ENCODE peak calls at places on chromosomes 11 and 22, in seven cellular contexts. One of them, this sample, is unnamed.

GRCh38 chr11:27720277-27720830 is 20.1 kb upstream of the BDNF start:
- DNase-seq in nucleus accumbens: no peak
- DNase-seq in stimulated activated CD4-positive, alpha-beta T cell treated with anti-CD3 and anti-CD28 coated beads, Interleukin-1b, Interleukin-23, amount 100 ng/mL, for 24 hours: no peak
- DNase-seq in hepatocyte: peak; percentile 86
- DNase-seq in T-helper 9 cell: no peak
- DNase-seq in GM20000: peak; percentile 73
- DNase-seq in NCI-H1092 treated with DMSO at 0.1 percent for 48 hours: no peak
- DNase-seq in this sample: peak; percentile 56

GRCh38 chr11:128503231-128503991 is 83.9 kb downstream of the ETS1 start:
- DNase-seq in stimulated activated CD4-positive, alpha-beta T cell treated with anti-CD3 and anti-CD28 coated beads, Interleukin-1b, Interleukin-23, amount 100 ng/mL, for 24 hours: no peak
- DNase-seq in T-helper 9 cell: peak; percentile 39
- DNase-seq in hepatocyte: peak; percentile 44
- DNase-seq in GM20000: no peak
- DNase-seq in NCI-H1092 treated with DMSO at 0.1 percent for 48 hours: no peak
- DNase-seq in nucleus accumbens: no peak
- DNase-seq in this sample: no peak

GRCh38 chr11:96162816-96163499 is 180.0 kb downstream of the MAML2 start:
- DNase-seq in hepatocyte: peak; percentile 59
- DNase-seq in nucleus accumbens: no peak
- DNase-seq in NCI-H1092 treated with DMSO at 0.1 percent for 48 hours: no peak
- DNase-seq in GM20000: no peak
- DNase-seq in T-helper 9 cell: no peak
- DNase-seq in stimulated activated CD4-positive, alpha-beta T cell treated with anti-CD3 and anti-CD28 coated beads, Interleukin-1b, Interleukin-23, amount 100 ng/mL, for 24 hours: no peak
- DNase-seq in this sample: no peak

GRCh38 chr11:117901601-117902000 is 25.1 kb upstream of the FXYD6 start:
- DNase-seq in GM20000: no peak
- DNase-seq in stimulated activated CD4-positive, alpha-beta T cell treated with anti-CD3 and anti-CD28 coated beads, Interleukin-1b, Interleukin-23, amount 100 ng/mL, for 24 hours: no peak
- DNase-seq in hepatocyte: no peak
- DNase-seq in nucleus accumbens: no peak
- DNase-seq in NCI-H1092 treated with DMSO at 0.1 percent for 48 hours: no peak
- DNase-seq in T-helper 9 cell: no peak
- DNase-seq in this sample: no peak

GRCh38 chr22:39430576-39431150 is 26.1 kb upstream of the MGAT3 start:
- DNase-seq in nucleus accumbens: no peak
- DNase-seq in hepatocyte: peak; percentile 1
- DNase-seq in NCI-H1092 treated with DMSO at 0.1 percent for 48 hours: no peak
- DNase-seq in GM20000: no peak
- DNase-seq in T-helper 9 cell: no peak
- DNase-seq in stimulated activated CD4-positive, alpha-beta T cell treated with anti-CD3 and anti-CD28 coated beads, Interleukin-1b, Interleukin-23, amount 100 ng/mL, for 24 hours: no peak
- DNase-seq in this sample: no peak

GRCh38 chr11:4636962-4637661 is at the start of gene OR51D1:
- DNase-seq in nucleus accumbens: peak; percentile 9
- DNase-seq in T-helper 9 cell: peak; percentile 54
- DNase-seq in GM20000: peak; percentile 77
- DNase-seq in hepatocyte: peak; percentile 83
- DNase-seq in stimulated activated CD4-positive, alpha-beta T cell treated with anti-CD3 and anti-CD28 coated beads, Interleukin-1b, Interleukin-23, amount 100 ng/mL, for 24 hours: peak; percentile 51
- DNase-seq in NCI-H1092 treated with DMSO at 0.1 percent for 48 hours: peak; percentile 89
- DNase-seq in this sample: peak; percentile 54

GRCh38 chr11:86070435-86071056 is 1.7 kb upstream of the PICALM start:
- DNase-seq in GM20000: no peak
- DNase-seq in NCI-H1092 treated with DMSO at 0.1 percent for 48 hours: no peak
- DNase-seq in T-helper 9 cell: no peak
- DNase-seq in nucleus accumbens: no peak
- DNase-seq in stimulated activated CD4-positive, alpha-beta T cell treated with anti-CD3 and anti-CD28 coated beads, Interleukin-1b, Interleukin-23, amount 100 ng/mL, for 24 hours: no peak
- DNase-seq in hepatocyte: no peak
- DNase-seq in this sample: no peak

GRCh38 chr11:33553486-33553885 is 147.1 kb downstream of the C11orf91 start:
- DNase-seq in GM20000: no peak
- DNase-seq in nucleus accumbens: no peak
- DNase-seq in NCI-H1092 treated with DMSO at 0.1 percent for 48 hours: no peak
- DNase-seq in stimulated activated CD4-positive, alpha-beta T cell treated with anti-CD3 and anti-CD28 coated beads, Interleukin-1b, Interleukin-23, amount 100 ng/mL, for 24 hours: no peak
- DNase-seq in hepatocyte: no peak
- DNase-seq in T-helper 9 cell: no peak
- DNase-seq in this sample: no peak

GRCh38 chr22:19708323-19709011 is 5.8 kb upstream of the SEPTIN5 start:
- DNase-seq in NCI-H1092 treated with DMSO at 0.1 percent for 48 hours: no peak
- DNase-seq in GM20000: no peak
- DNase-seq in hepatocyte: no peak
- DNase-seq in nucleus accumbens: no peak
- DNase-seq in T-helper 9 cell: no peak
- DNase-seq in stimulated activated CD4-positive, alpha-beta T cell treated with anti-CD3 and anti-CD28 coated beads, Interleukin-1b, Interleukin-23, amount 100 ng/mL, for 24 hours: no peak
- DNase-seq in this sample: no peak

GRCh38 chr22:40529817-40530216 is 106.7 kb downstream of the MRTFA start:
- DNase-seq in NCI-H1092 treated with DMSO at 0.1 percent for 48 hours: no peak
- DNase-seq in GM20000: no peak
- DNase-seq in stimulated activated CD4-positive, alpha-beta T cell treated with anti-CD3 and anti-CD28 coated beads, Interleukin-1b, Interleukin-23, amount 100 ng/mL, for 24 hours: no peak
- DNase-seq in T-helper 9 cell: no peak
- DNase-seq in nucleus accumbens: no peak
- DNase-seq in hepatocyte: no peak
- DNase-seq in this sample: no peak

GRCh38 chr22:26479792-26480610 is 3.6 kb downstream of the HPS4 start:
- DNase-seq in GM20000: no peak
- DNase-seq in T-helper 9 cell: no peak
- DNase-seq in NCI-H1092 treated with DMSO at 0.1 percent for 48 hours: peak; percentile 75
- DNase-seq in hepatocyte: no peak
- DNase-seq in nucleus accumbens: no peak
- DNase-seq in stimulated activated CD4-positive, alpha-beta T cell treated with anti-CD3 and anti-CD28 coated beads, Interleukin-1b, Interleukin-23, amount 100 ng/mL, for 24 hours: no peak
- DNase-seq in this sample: no peak

GRCh38 chr11:113351061-113351460 is 36.5 kb upstream of the ANKK1 start:
- DNase-seq in NCI-H1092 treated with DMSO at 0.1 percent for 48 hours: peak; percentile 92
- DNase-seq in hepatocyte: no peak
- DNase-seq in stimulated activated CD4-positive, alpha-beta T cell treated with anti-CD3 and anti-CD28 coated beads, Interleukin-1b, Interleukin-23, amount 100 ng/mL, for 24 hours: no peak
- DNase-seq in nucleus accumbens: no peak
- DNase-seq in GM20000: no peak
- DNase-seq in T-helper 9 cell: no peak
- DNase-seq in this sample: no peak

GRCh38 chr11:35313066-35313765 is 106.1 kb downstream of the SLC1A2 start:
- DNase-seq in hepatocyte: no peak
- DNase-seq in nucleus accumbens: no peak
- DNase-seq in NCI-H1092 treated with DMSO at 0.1 percent for 48 hours: no peak
- DNase-seq in GM20000: peak; percentile 68
- DNase-seq in T-helper 9 cell: no peak
- DNase-seq in stimulated activated CD4-positive, alpha-beta T cell treated with anti-CD3 and anti-CD28 coated beads, Interleukin-1b, Interleukin-23, amount 100 ng/mL, for 24 hours: no peak
- DNase-seq in this sample: no peak

GRCh38 chr11:62726156-62727006 is 876 bp downstream of the HNRNPUL2 start:
- DNase-seq in T-helper 9 cell: no peak
- DNase-seq in stimulated activated CD4-positive, alpha-beta T cell treated with anti-CD3 and anti-CD28 coated beads, Interleukin-1b, Interleukin-23, amount 100 ng/mL, for 24 hours: no peak
- DNase-seq in hepatocyte: no peak
- DNase-seq in nucleus accumbens: no peak
- DNase-seq in GM20000: no peak
- DNase-seq in NCI-H1092 treated with DMSO at 0.1 percent for 48 hours: no peak
- DNase-seq in this sample: no peak

GRCh38 chr11:59417023-59417422 is 9.2 kb downstream of the OR5A2 start:
- DNase-seq in stimulated activated CD4-positive, alpha-beta T cell treated with anti-CD3 and anti-CD28 coated beads, Interleukin-1b, Interleukin-23, amount 100 ng/mL, for 24 hours: no peak
- DNase-seq in hepatocyte: no peak
- DNase-seq in T-helper 9 cell: no peak
- DNase-seq in nucleus accumbens: no peak
- DNase-seq in GM20000: no peak
- DNase-seq in NCI-H1092 treated with DMSO at 0.1 percent for 48 hours: no peak
- DNase-seq in this sample: no peak

GRCh38 chr11:55357560-55358184 is 10.1 kb upstream of the OR4A15 start:
- DNase-seq in hepatocyte: no peak
- DNase-seq in T-helper 9 cell: no peak
- DNase-seq in GM20000: no peak
- DNase-seq in stimulated activated CD4-positive, alpha-beta T cell treated with anti-CD3 and anti-CD28 coated beads, Interleukin-1b, Interleukin-23, amount 100 ng/mL, for 24 hours: no peak
- DNase-seq in NCI-H1092 treated with DMSO at 0.1 percent for 48 hours: no peak
- DNase-seq in nucleus accumbens: no peak
- DNase-seq in this sample: no peak

GRCh38 chr11:78460468-78460867 is 42.8 kb upstream of the GAB2 start:
- DNase-seq in NCI-H1092 treated with DMSO at 0.1 percent for 48 hours: no peak
- DNase-seq in T-helper 9 cell: no peak
- DNase-seq in nucleus accumbens: no peak
- DNase-seq in stimulated activated CD4-positive, alpha-beta T cell treated with anti-CD3 and anti-CD28 coated beads, Interleukin-1b, Interleukin-23, amount 100 ng/mL, for 24 hours: no peak
- DNase-seq in hepatocyte: no peak
- DNase-seq in GM20000: peak; percentile 28
- DNase-seq in this sample: no peak

GRCh38 chr11:15163136-15163535 is 48.4 kb downstream of the INSC start:
- DNase-seq in nucleus accumbens: no peak
- DNase-seq in GM20000: no peak
- DNase-seq in hepatocyte: no peak
- DNase-seq in T-helper 9 cell: no peak
- DNase-seq in NCI-H1092 treated with DMSO at 0.1 percent for 48 hours: no peak
- DNase-seq in stimulated activated CD4-positive, alpha-beta T cell treated with anti-CD3 and anti-CD28 coated beads, Interleukin-1b, Interleukin-23, amount 100 ng/mL, for 24 hours: no peak
- DNase-seq in this sample: no peak

GRCh38 chr22:39350803-39351688 is 1.3 kb downstream of the SYNGR1 start:
- DNase-seq in NCI-H1092 treated with DMSO at 0.1 percent for 48 hours: no peak
- DNase-seq in stimulated activated CD4-positive, alpha-beta T cell treated with anti-CD3 and anti-CD28 coated beads, Interleukin-1b, Interleukin-23, amount 100 ng/mL, for 24 hours: no peak
- DNase-seq in GM20000: peak; percentile 49
- DNase-seq in T-helper 9 cell: no peak
- DNase-seq in nucleus accumbens: no peak
- DNase-seq in hepatocyte: no peak
- DNase-seq in this sample: no peak

GRCh38 chr11:14042686-14043440 is 80.3 kb downstream of the SPON1 start:
- DNase-seq in GM20000: no peak
- DNase-seq in hepatocyte: no peak
- DNase-seq in stimulated activated CD4-positive, alpha-beta T cell treated with anti-CD3 and anti-CD28 coated beads, Interleukin-1b, Interleukin-23, amount 100 ng/mL, for 24 hours: no peak
- DNase-seq in T-helper 9 cell: no peak
- DNase-seq in nucleus accumbens: no peak
- DNase-seq in NCI-H1092 treated with DMSO at 0.1 percent for 48 hours: no peak
- DNase-seq in this sample: no peak